ENCODE peak calls at places on chromosomes 5 and 9, in four cellular contexts. V is IMR-90, L is mesendoderm, H is H9. J is an unnamed sample.

GRCh38 chr9:109728696-109729300 is 51.2 kb upstream of the PALM2AKAP2 start:
- DNase-seq in V (no peak), L (no peak), H (no peak), J (no peak)

GRCh38 chr9:37382982-37383357 is 39.5 kb upstream of the GRHPR start:
- DNase-seq in V (no peak), L (no peak), H (no peak), J (no peak)

GRCh38 chr5:174396541-174396940 is 327.8 kb upstream of the MSX2 start:
- DNase-seq in V (no peak), L (no peak), H (no peak), J (no peak)

GRCh38 chr5:16558984-16559629 is 57.7 kb downstream of the RETREG1 start:
- DNase-seq in V (no peak), L (peak), H (peak), J (no peak)

GRCh38 chr9:89686134-89686533 is 81.3 kb downstream of the GADD45G start:
- DNase-seq in V (no peak), L (no peak), H (peak), J (no peak)

GRCh38 chr9:404229-404628 is 189.6 kb downstream of the DOCK8 start:
- DNase-seq in V (no peak), L (no peak), H (no peak), J (no peak)

GRCh38 chr5:116502097-116502496 is 72.5 kb downstream of the SEMA6A start:
- DNase-seq in V (no peak), L (no peak), H (no peak), J (no peak)

GRCh38 chr5:92998456-92998855 is 582.6 kb downstream of the NR2F1-AS1 start:
- DNase-seq in V (peak), L (no peak), H (no peak), J (no peak)

GRCh38 chr5:126028336-126028735 is 394.9 kb upstream of the GRAMD2B start:
- DNase-seq in V (no peak), L (no peak), H (no peak), J (no peak)

GRCh38 chr9:5040730-5041389 is 55.8 kb downstream of the JAK2 start:
- DNase-seq in V (no peak), L (no peak), H (no peak), J (no peak)

GRCh38 chr9:90774682-90775081 is 26.9 kb upstream of the SYK start:
- DNase-seq in V (no peak), L (no peak), H (no peak), J (no peak)

GRCh38 chr9:12424243-12424642 is 268.9 kb upstream of the TYRP1 start:
- DNase-seq in V (no peak), L (no peak), H (no peak), J (no peak)

GRCh38 chr5:57725628-57726504 is 243.3 kb upstream of the ACTBL2 start:
- DNase-seq in V (no peak), L (no peak), H (no peak), J (no peak)

GRCh38 chr5:31844615-31845345 is 205.8 kb downstream of the PDZD2 start:
- DNase-seq in V (no peak), L (no peak), H (no peak), J (no peak)

GRCh38 chr9:37243588-37244345 is 123.4 kb downstream of the ZCCHC7 start:
- DNase-seq in V (no peak), L (no peak), H (no peak), J (no peak)

GRCh38 chr9:21770877-21771560 is 31.4 kb upstream of the MTAP start:
- DNase-seq in V (peak), L (no peak), H (no peak), J (no peak)

GRCh38 chr5:166083183-166083959 is 2208.1 kb upstream of the WWC1 start:
- DNase-seq in V (no peak), L (peak), H (no peak), J (no peak)

GRCh38 chr9:124428751-124429529 is 13.7 kb upstream of the PSMB7 start:
- DNase-seq in V (no peak), L (no peak), H (no peak), J (no peak)

GRCh38 chr5:131532016-131532640 is 102.9 kb downstream of the RAPGEF6 start:
- DNase-seq in V (no peak), L (no peak), H (no peak), J (no peak)

GRCh38 chr5:125002727-125003598 is 256.5 kb upstream of the ZNF608 start:
- DNase-seq in V (no peak), L (no peak), H (peak), J (no peak)

GRCh38 chr5:164597293-164597900 is 1092.0 kb downstream of the MAT2B start:
- DNase-seq in V (no peak), L (peak), H (no peak), J (no peak)

GRCh38 chr5:108924457-108924961 is 176.8 kb downstream of the FER start:
- DNase-seq in V (no peak), L (peak), H (no peak), J (no peak)

GRCh38 chr5:88883059-88883565 is at the start of gene MEF2C:
- DNase-seq in V (peak), L (peak), H (peak), J (peak)

GRCh38 chr5:107486489-107486888 is 184.2 kb downstream of the EFNA5 start:
- DNase-seq in V (peak), L (no peak), H (no peak), J (no peak)

GRCh38 chr5:129996896-129997295 is 92.6 kb downstream of the CHSY3 start:
- DNase-seq in V (peak), L (no peak), H (no peak), J (no peak)

GRCh38 chr5:10703676-10704075 is 57.4 kb downstream of the DAP start:
- DNase-seq in V (no peak), L (no peak), H (no peak), J (no peak)

GRCh38 chr9:95092321-95093072 is 225.0 kb downstream of the FANCC start:
- DNase-seq in V (peak), L (no peak), H (no peak), J (peak)

GRCh38 chr5:56612353-56612752 is 203.0 kb upstream of the MAP3K1 start:
- DNase-seq in V (peak), L (no peak), H (no peak), J (no peak)

GRCh38 chr5:56617998-56618397 is 197.4 kb upstream of the MAP3K1 start:
- DNase-seq in V (no peak), L (no peak), H (no peak), J (no peak)

GRCh38 chr5:56616454-56617160 is 198.7 kb upstream of the MAP3K1 start:
- DNase-seq in V (no peak), L (no peak), H (no peak), J (no peak)

GRCh38 chr5:56612759-56613158 is 202.6 kb upstream of the MAP3K1 start:
- DNase-seq in V (no peak), L (no peak), H (no peak), J (no peak)

GRCh38 chr5:56615750-56616149 is 199.6 kb upstream of the MAP3K1 start:
- DNase-seq in V (peak), L (no peak), H (no peak), J (no peak)
- H3K4me2 ChIP-seq in V (peak), L (no peak), H (no peak), J (no peak)

GRCh38 chr9:129945314-129945713 is 97.7 kb downstream of the FNBP1 start:
- DNase-seq in V (no peak), L (no peak), H (no peak), J (no peak)
- H3K23ac ChIP-seq in V (no peak), L (no peak), H (no peak), J (no peak)

GRCh38 chr5:105259581-105260217 is 1697.1 kb upstream of the NUDT12 start:
- DNase-seq in V (no peak), L (peak), H (no peak), J (no peak)

DNA sequence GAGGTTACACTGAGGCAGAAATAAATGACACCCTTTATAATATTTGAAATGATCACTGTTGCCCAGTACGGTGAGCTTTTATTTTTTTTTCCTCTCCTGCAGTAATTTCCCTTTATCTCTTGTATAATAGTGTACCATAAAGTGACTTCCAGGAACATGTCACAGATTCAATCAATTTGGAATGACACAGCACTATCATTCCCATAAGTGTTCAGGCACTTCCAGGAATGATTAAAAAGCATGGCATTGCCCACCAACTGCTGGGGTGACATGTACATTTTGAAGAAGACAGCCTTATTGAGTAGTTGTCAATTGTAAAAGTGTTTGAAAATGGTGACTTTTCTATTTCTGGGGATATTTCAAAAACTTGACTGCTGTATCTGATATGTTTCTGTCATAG is 1700.9 kb upstream of the NUDT12 start:
- DNase-seq in V (no peak), L (no peak), H (no peak), J (no peak)
- H2BK120ac ChIP-seq in V (no peak), L (no peak), H (no peak), J (no peak)

DNA sequence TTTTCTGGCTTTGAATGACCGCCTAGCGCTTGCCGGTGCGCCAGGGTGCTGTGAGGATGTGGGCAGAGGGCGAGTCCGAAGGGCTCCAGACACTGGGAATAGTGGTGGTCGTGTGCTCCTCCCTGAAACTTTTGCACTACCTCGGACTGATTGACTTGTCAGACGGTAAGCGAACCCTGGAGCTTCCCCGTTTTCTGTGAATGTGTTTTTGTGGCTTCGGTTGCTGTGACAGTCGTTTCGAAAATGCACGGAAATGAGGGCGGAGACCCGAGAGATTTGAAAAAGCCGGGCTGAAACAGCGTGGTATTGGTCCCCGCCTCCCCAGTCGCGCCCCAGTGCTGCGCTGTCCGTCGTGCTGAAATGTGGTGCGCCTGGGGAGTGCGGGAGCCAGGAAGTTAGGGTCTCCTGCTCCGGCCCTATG is 102.5 kb upstream of the GABRP start:
- DNase-seq in V (peak), L (peak), H (peak), J (peak)
- H3K4me2 ChIP-seq in V (peak), L (peak), H (peak), J (peak)